ENCODE peak calls at places on chromosomes 5 and 9, in eight cellular contexts. Q, E, G, W, O, P, R and B are unnamed samples.

GRCh38 chr9:86262436-86262835 is 3.0 kb upstream of the C9orf153 start:
- DNase-seq in Q (no peak), P (no peak), E (no peak), R (no peak), O (no peak), W (no peak), G (no peak), B (no peak)

GRCh38 chr5:149434162-149435014 is 55.3 kb upstream of the IL17B start:
- DNase-seq in Q (peak; percentile 70), O (peak; percentile 20), W (peak; percentile 5), G (peak; percentile 66), R (peak; percentile 52), P (peak; percentile 49), E (peak; percentile 65), B (peak; percentile 82)

GRCh38 chr9:116644099-116644688 is 42.9 kb upstream of the TRIM32 start:
- DNase-seq in R (no peak), G (peak; percentile 70), E (no peak), Q (no peak), W (peak; percentile 30), P (no peak), O (no peak), B (no peak)

GRCh38 chr5:178483620-178484019 is 106.6 kb downstream of the COL23A1 start:
- DNase-seq in Q (peak; percentile 86), W (peak; percentile 94), R (peak; percentile 10), G (no peak), E (peak; percentile 92), P (no peak), O (peak; percentile 6), B (no peak)

GRCh38 chr5:127440831-127441230 is 76.6 kb upstream of the PRRC1 start:
- DNase-seq in R (no peak), Q (no peak), G (peak; percentile 55), W (no peak), E (no peak), P (no peak), O (no peak), B (no peak)

GRCh38 chr5:111233050-111233370 is 8.8 kb downstream of the CAMK4 start:
- DNase-seq in E (no peak), P (no peak), Q (no peak), G (no peak), W (no peak), O (no peak), R (no peak), B (no peak)

GRCh38 chr5:140560227-140560626 is 3.0 kb upstream of the SRA1 start:
- DNase-seq in R (no peak), G (no peak), E (no peak), O (no peak), W (no peak), P (no peak), Q (no peak), B (no peak)

GRCh38 chr5:72067682-72068470 is 39.4 kb upstream of the MAP1B start:
- DNase-seq in R (no peak), G (peak; percentile 88), O (no peak), W (no peak), Q (no peak), E (no peak), P (peak; percentile 82), B (no peak)

GRCh38 chr9:84305452-84306131 is 35.0 kb downstream of the SLC28A3 start:
- DNase-seq in R (no peak), E (no peak), W (no peak), P (no peak), O (no peak), G (no peak), Q (no peak), B (no peak)

GRCh38 chr5:78500028-78500427 is 139.6 kb downstream of the SCAMP1 start:
- DNase-seq in G (no peak), E (no peak), W (no peak), P (no peak), O (no peak), Q (no peak), R (no peak), B (no peak)

GRCh38 chr9:976805-977360 is 428 bp downstream of the DMRT3 start:
- DNase-seq in R (no peak), W (no peak), P (peak; percentile 46), O (no peak), Q (no peak), G (no peak), E (no peak), B (no peak)

GRCh38 chr9:70635790-70636189 is 221.3 kb upstream of the KLF9 start:
- DNase-seq in R (no peak), G (no peak), O (no peak), W (no peak), P (no peak), Q (no peak), E (no peak), B (no peak)

GRCh38 chr9:124673063-124673462 is 98.0 kb downstream of the NR6A1 start:
- DNase-seq in P (no peak), E (no peak), G (no peak), O (no peak), W (peak; percentile 46), R (no peak), Q (no peak), B (no peak)

GRCh38 chr5:40791715-40792139 is 6.4 kb downstream of the PRKAA1 start:
- DNase-seq in W (no peak), G (no peak), E (no peak), O (no peak), P (no peak), Q (no peak), R (no peak), B (no peak)

GRCh38 chr5:66967102-66967501 is 229.5 kb downstream of the CD180 start:
- DNase-seq in E (no peak), W (no peak), P (no peak), O (no peak), Q (no peak), R (no peak), G (peak; percentile 72), B (no peak)

GRCh38 chr9:34272146-34272545 is 56.9 kb downstream of the KIF24 start:
- DNase-seq in Q (no peak), W (no peak), P (no peak), E (no peak), G (no peak), O (no peak), R (no peak), B (no peak)

GRCh38 chr9:38384990-38385848 is 7.3 kb upstream of the ALDH1B1 start:
- DNase-seq in O (no peak), E (no peak), P (no peak), G (no peak), R (no peak), W (no peak), Q (no peak), B (no peak)

GRCh38 chr9:104276709-104277245 is 182.7 kb downstream of the SMC2 start:
- DNase-seq in Q (no peak), G (peak; percentile 12), W (peak; percentile 45), P (no peak), R (no peak), O (no peak), E (no peak), B (no peak)

GRCh38 chr9:14769235-14769580 is 46.7 kb upstream of the CER1 start:
- DNase-seq in R (peak; percentile 40), Q (no peak), O (no peak), E (peak; percentile 0), P (peak; percentile 44), W (peak; percentile 2), G (peak; percentile 37), B (peak; percentile 85)

GRCh38 chr9:33223696-33224095 is 16.3 kb upstream of the SPINK4 start:
- DNase-seq in E (no peak), R (peak; percentile 47), P (no peak), Q (no peak), O (no peak), G (no peak), W (peak; percentile 21), B (no peak)

GRCh38 chr9:135176284-135176683 is 88.8 kb downstream of the OLFM1 start:
- DNase-seq in Q (no peak), W (no peak), R (no peak), E (no peak), G (no peak), O (no peak), P (no peak), B (no peak)

GRCh38 chr5:154429341-154429740 is 16.5 kb upstream of the SAP30L start:
- DNase-seq in R (no peak), G (no peak), O (no peak), Q (no peak), P (no peak), E (no peak), W (no peak), B (no peak)

GRCh38 chr9:136095495-136096058 is 488 bp upstream of the NACC2 start:
- DNase-seq in W (no peak), Q (no peak), P (peak; percentile 49), O (no peak), R (no peak), E (no peak), G (no peak), B (no peak)

GRCh38 chr9:112006361-112007020 is 109.9 kb downstream of the UGCG start:
- DNase-seq in E (no peak), G (peak; percentile 53), R (no peak), P (no peak), O (no peak), W (no peak), Q (no peak), B (no peak)

GRCh38 chr9:88808761-88809370 is 182.4 kb upstream of the S1PR3 start:
- DNase-seq in R (no peak), P (no peak), G (no peak), Q (no peak), W (no peak), O (no peak), E (no peak), B (no peak)

GRCh38 chr5:140794594-140795258 is at the start of gene PCDHA2:
- DNase-seq in G (no peak), Q (no peak), W (no peak), E (no peak), R (no peak), P (no peak), O (no peak), B (peak; percentile 50)

GRCh38 chr9:116153765-116154333 is at the start of gene PAPPA:
- DNase-seq in E (no peak), G (no peak), R (no peak), O (no peak), P (no peak), Q (no peak), W (no peak), B (no peak)

GRCh38 chr5:146047396-146047795 is 58.0 kb downstream of the PLAC8L1 start:
- DNase-seq in P (peak; percentile 87), Q (no peak), E (no peak), R (no peak), G (peak; percentile 8), W (no peak), O (no peak), B (no peak)